ENCODE peak calls at places on chromosomes 2 and 18, in nine cellular contexts. One of them, this sample, is unnamed.
A peak's percentile ranks its signal among the peaks of the same experiment; 100 is the strongest.

GRCh38 chr2:73018188-73018825 is 53.2 kb downstream of the SFXN5 start:
- DNase-seq in fibroblast of the conjunctiva: no peak
- DNase-seq in T-cell: no peak
- DNase-seq in smooth muscle cell of the brain vasculature: no peak
- DNase-seq in EH: peak; percentile 58
- DNase-seq in neural crest cell: no peak
- DNase-seq in sciatic nerve: no peak
- DNase-seq in fibroblast of lung: peak; percentile 44
- DNase-seq in HuH-7: no peak
- DNase-seq in this sample: no peak

GRCh38 chr2:61423714-61424113 is 47.2 kb downstream of the USP34 start:
- DNase-seq in fibroblast of the conjunctiva: no peak
- DNase-seq in T-cell: no peak
- DNase-seq in smooth muscle cell of the brain vasculature: no peak
- DNase-seq in EH: peak; percentile 69
- DNase-seq in neural crest cell: no peak
- DNase-seq in sciatic nerve: no peak
- DNase-seq in fibroblast of lung: peak; percentile 55
- DNase-seq in HuH-7: no peak
- DNase-seq in this sample: no peak

GRCh38 chr2:182496596-182496995 is 69.8 kb upstream of the PDE1A start:
- DNase-seq in fibroblast of the conjunctiva: no peak
- DNase-seq in T-cell: no peak
- DNase-seq in smooth muscle cell of the brain vasculature: no peak
- DNase-seq in EH: no peak
- DNase-seq in neural crest cell: no peak
- DNase-seq in sciatic nerve: no peak
- DNase-seq in fibroblast of lung: no peak
- DNase-seq in HuH-7: no peak
- DNase-seq in this sample: no peak

GRCh38 chr2:190888449-190888848 is 7.8 kb downstream of the GLS start:
- DNase-seq in fibroblast of the conjunctiva: no peak
- DNase-seq in T-cell: no peak
- DNase-seq in smooth muscle cell of the brain vasculature: no peak
- DNase-seq in EH: no peak
- DNase-seq in neural crest cell: no peak
- DNase-seq in sciatic nerve: no peak
- DNase-seq in fibroblast of lung: no peak
- DNase-seq in HuH-7: no peak
- DNase-seq in this sample: no peak

GRCh38 chr18:61503688-61504087 is 170.5 kb downstream of the CDH20 start:
- DNase-seq in fibroblast of the conjunctiva: no peak
- DNase-seq in T-cell: no peak
- DNase-seq in smooth muscle cell of the brain vasculature: no peak
- DNase-seq in EH: peak; percentile 11
- DNase-seq in neural crest cell: no peak
- DNase-seq in sciatic nerve: no peak
- DNase-seq in fibroblast of lung: peak; percentile 5
- DNase-seq in HuH-7: no peak
- DNase-seq in this sample: no peak

GRCh38 chr2:115119086-115119485 is 676.6 kb downstream of the DPP10 start:
- DNase-seq in fibroblast of the conjunctiva: no peak
- DNase-seq in T-cell: no peak
- DNase-seq in smooth muscle cell of the brain vasculature: no peak
- DNase-seq in EH: no peak
- DNase-seq in neural crest cell: no peak
- DNase-seq in sciatic nerve: no peak
- DNase-seq in fibroblast of lung: no peak
- DNase-seq in HuH-7: no peak
- DNase-seq in this sample: no peak

GRCh38 chr2:139652385-139652784 is 872.2 kb upstream of the NXPH2 start:
- DNase-seq in fibroblast of the conjunctiva: no peak
- DNase-seq in T-cell: no peak
- DNase-seq in smooth muscle cell of the brain vasculature: no peak
- DNase-seq in EH: no peak
- DNase-seq in neural crest cell: no peak
- DNase-seq in sciatic nerve: no peak
- DNase-seq in fibroblast of lung: no peak
- DNase-seq in HuH-7: no peak
- DNase-seq in this sample: no peak

GRCh38 chr2:168587302-168587701 is 131.2 kb downstream of the CERS6 start:
- DNase-seq in fibroblast of the conjunctiva: no peak
- DNase-seq in T-cell: no peak
- DNase-seq in smooth muscle cell of the brain vasculature: no peak
- DNase-seq in EH: no peak
- DNase-seq in neural crest cell: no peak
- DNase-seq in sciatic nerve: no peak
- DNase-seq in fibroblast of lung: no peak
- DNase-seq in HuH-7: no peak
- DNase-seq in this sample: no peak

GRCh38 chr2:8461341-8461740 is 220.5 kb upstream of the ID2 start:
- DNase-seq in fibroblast of the conjunctiva: no peak
- DNase-seq in T-cell: no peak
- DNase-seq in smooth muscle cell of the brain vasculature: no peak
- DNase-seq in EH: no peak
- DNase-seq in neural crest cell: no peak
- DNase-seq in sciatic nerve: peak; percentile 15
- DNase-seq in fibroblast of lung: no peak
- DNase-seq in HuH-7: no peak
- DNase-seq in this sample: no peak

GRCh38 chr2:26144953-26145680 is 27.8 kb upstream of the GAREM2 start:
- DNase-seq in fibroblast of the conjunctiva: peak; percentile 43
- DNase-seq in T-cell: peak; percentile 54
- DNase-seq in smooth muscle cell of the brain vasculature: peak; percentile 20
- DNase-seq in EH: peak; percentile 69
- DNase-seq in neural crest cell: peak; percentile 65
- DNase-seq in sciatic nerve: peak; percentile 78
- DNase-seq in fibroblast of lung: peak; percentile 69
- DNase-seq in HuH-7: peak; percentile 55
- DNase-seq in this sample: peak; percentile 72

GRCh38 chr18:12911025-12911927 is 27.2 kb upstream of the PTPN2 start:
- DNase-seq in fibroblast of the conjunctiva: no peak
- DNase-seq in T-cell: peak; percentile 51
- DNase-seq in smooth muscle cell of the brain vasculature: no peak
- DNase-seq in EH: no peak
- DNase-seq in neural crest cell: no peak
- DNase-seq in sciatic nerve: no peak
- DNase-seq in fibroblast of lung: peak; percentile 6
- DNase-seq in HuH-7: no peak
- DNase-seq in this sample: peak; percentile 13

GRCh38 chr2:3222636-3223035 is 155.0 kb downstream of the EIPR1 start:
- DNase-seq in fibroblast of the conjunctiva: no peak
- DNase-seq in T-cell: peak; percentile 42
- DNase-seq in smooth muscle cell of the brain vasculature: no peak
- DNase-seq in EH: no peak
- DNase-seq in neural crest cell: no peak
- DNase-seq in sciatic nerve: no peak
- DNase-seq in fibroblast of lung: no peak
- DNase-seq in HuH-7: no peak
- DNase-seq in this sample: no peak

GRCh38 chr2:130898553-130898952 is 61.8 kb downstream of the ARHGEF4 start:
- DNase-seq in fibroblast of the conjunctiva: no peak
- DNase-seq in T-cell: no peak
- DNase-seq in smooth muscle cell of the brain vasculature: no peak
- DNase-seq in EH: no peak
- DNase-seq in neural crest cell: no peak
- DNase-seq in sciatic nerve: no peak
- DNase-seq in fibroblast of lung: no peak
- DNase-seq in HuH-7: no peak
- DNase-seq in this sample: no peak

GRCh38 chr2:126837926-126838717 is 60.6 kb upstream of the TEX51 start:
- DNase-seq in fibroblast of the conjunctiva: no peak
- DNase-seq in T-cell: no peak
- DNase-seq in smooth muscle cell of the brain vasculature: no peak
- DNase-seq in EH: no peak
- DNase-seq in neural crest cell: no peak
- DNase-seq in sciatic nerve: no peak
- DNase-seq in fibroblast of lung: no peak
- DNase-seq in HuH-7: no peak
- DNase-seq in this sample: no peak

GRCh38 chr2:62604336-62604735 is 98.3 kb upstream of the TMEM17 start:
- DNase-seq in fibroblast of the conjunctiva: no peak
- DNase-seq in T-cell: no peak
- DNase-seq in smooth muscle cell of the brain vasculature: no peak
- DNase-seq in EH: peak; percentile 15
- DNase-seq in neural crest cell: no peak
- DNase-seq in sciatic nerve: no peak
- DNase-seq in fibroblast of lung: no peak
- DNase-seq in HuH-7: no peak
- DNase-seq in this sample: no peak

GRCh38 chr2:219109468-219109867 is 48.7 kb upstream of the IHH start:
- DNase-seq in fibroblast of the conjunctiva: no peak
- DNase-seq in T-cell: peak; percentile 38
- DNase-seq in smooth muscle cell of the brain vasculature: no peak
- DNase-seq in EH: no peak
- DNase-seq in neural crest cell: peak; percentile 5
- DNase-seq in sciatic nerve: no peak
- DNase-seq in fibroblast of lung: no peak
- DNase-seq in HuH-7: no peak
- DNase-seq in this sample: no peak

GRCh38 chr2:118614856-118615255 is 232.6 kb downstream of the EN1 start:
- DNase-seq in fibroblast of the conjunctiva: no peak
- DNase-seq in T-cell: no peak
- DNase-seq in smooth muscle cell of the brain vasculature: no peak
- DNase-seq in EH: peak; percentile 63
- DNase-seq in neural crest cell: no peak
- DNase-seq in sciatic nerve: no peak
- DNase-seq in fibroblast of lung: peak; percentile 12
- DNase-seq in HuH-7: no peak
- DNase-seq in this sample: no peak

GRCh38 chr2:160871096-160871495 is 289.1 kb upstream of the TANK start:
- DNase-seq in fibroblast of the conjunctiva: peak; percentile 27
- DNase-seq in T-cell: no peak
- DNase-seq in smooth muscle cell of the brain vasculature: peak; percentile 36
- DNase-seq in EH: peak; percentile 38
- DNase-seq in neural crest cell: no peak
- DNase-seq in sciatic nerve: no peak
- DNase-seq in fibroblast of lung: peak; percentile 55
- DNase-seq in HuH-7: no peak
- DNase-seq in this sample: no peak

GRCh38 chr2:112182581-112183034 is 44.4 kb downstream of the FBLN7 start:
- DNase-seq in fibroblast of the conjunctiva: no peak
- DNase-seq in T-cell: peak; percentile 24
- DNase-seq in smooth muscle cell of the brain vasculature: no peak
- DNase-seq in EH: no peak
- DNase-seq in neural crest cell: no peak
- DNase-seq in sciatic nerve: peak; percentile 30
- DNase-seq in fibroblast of lung: no peak
- DNase-seq in HuH-7: no peak
- DNase-seq in this sample: no peak

GRCh38 chr2:156343940-156344301 is 11.4 kb upstream of the NR4A2 start:
- DNase-seq in fibroblast of the conjunctiva: no peak
- DNase-seq in T-cell: no peak
- DNase-seq in smooth muscle cell of the brain vasculature: no peak
- DNase-seq in EH: peak; percentile 60
- DNase-seq in neural crest cell: no peak
- DNase-seq in sciatic nerve: no peak
- DNase-seq in fibroblast of lung: no peak
- DNase-seq in HuH-7: no peak
- DNase-seq in this sample: no peak

GRCh38 chr2:3101016-3101703 is 276.5 kb downstream of the EIPR1 start:
- DNase-seq in fibroblast of the conjunctiva: no peak
- DNase-seq in T-cell: no peak
- DNase-seq in smooth muscle cell of the brain vasculature: no peak
- DNase-seq in EH: no peak
- DNase-seq in neural crest cell: no peak
- DNase-seq in sciatic nerve: peak; percentile 34
- DNase-seq in fibroblast of lung: no peak
- DNase-seq in HuH-7: no peak
- DNase-seq in this sample: no peak

GRCh38 chr2:206797376-206797775 is 32.0 kb downstream of the FASTKD2 start:
- DNase-seq in fibroblast of the conjunctiva: no peak
- DNase-seq in T-cell: no peak
- DNase-seq in smooth muscle cell of the brain vasculature: no peak
- DNase-seq in EH: no peak
- DNase-seq in neural crest cell: no peak
- DNase-seq in sciatic nerve: no peak
- DNase-seq in fibroblast of lung: no peak
- DNase-seq in HuH-7: no peak
- DNase-seq in this sample: no peak

This sample was measured in posterior cingulate gyrus.